ENCODE peak calls at places on chromosomes 16 and 17, in seven cellular contexts. One of them, this sample, is unnamed.

GRCh38 chr16:69311533-69312388 is 611 bp downstream of the VPS4A start:
- DNase-seq in activated naive CD4-positive, alpha-beta T cell treated with anti-CD3 and anti-CD28 coated beads for 36 hours: peak; percentile 38
- DNase-seq in left kidney: peak; percentile 56
- DNase-seq in CD4-positive, alpha-beta T cell: no peak
- DNase-seq in NCI-H1092 treated with DMSO at 0.1 percent for 48 hours: peak; percentile 29
- DNase-seq in stimulated activated naive CD8-positive, alpha-beta T cell treated with anti-CD3 and anti-CD28 coated beads, Interleukin-15, amount 100 ng/mL, for 72 hours: no peak
- DNase-seq in ACHN: peak; percentile 55
- DNase-seq in this sample: no peak

GRCh38 chr16:78925071-78925714 is 675.3 kb downstream of the MAF start:
- DNase-seq in CD4-positive, alpha-beta T cell: no peak
- DNase-seq in stimulated activated naive CD8-positive, alpha-beta T cell treated with anti-CD3 and anti-CD28 coated beads, Interleukin-15, amount 100 ng/mL, for 72 hours: no peak
- DNase-seq in NCI-H1092 treated with DMSO at 0.1 percent for 48 hours: no peak
- DNase-seq in ACHN: peak; percentile 25
- DNase-seq in activated naive CD4-positive, alpha-beta T cell treated with anti-CD3 and anti-CD28 coated beads for 36 hours: peak; percentile 7
- DNase-seq in left kidney: peak; percentile 44
- DNase-seq in this sample: no peak

GRCh38 chr17:38632334-38632733 is 26.6 kb upstream of the SRCIN1 start:
- DNase-seq in ACHN: no peak
- DNase-seq in left kidney: no peak
- DNase-seq in stimulated activated naive CD8-positive, alpha-beta T cell treated with anti-CD3 and anti-CD28 coated beads, Interleukin-15, amount 100 ng/mL, for 72 hours: no peak
- DNase-seq in activated naive CD4-positive, alpha-beta T cell treated with anti-CD3 and anti-CD28 coated beads for 36 hours: no peak
- DNase-seq in CD4-positive, alpha-beta T cell: no peak
- DNase-seq in NCI-H1092 treated with DMSO at 0.1 percent for 48 hours: no peak
- DNase-seq in this sample: no peak

GRCh38 chr16:50430076-50430475 is 61.3 kb upstream of the BRD7 start:
- DNase-seq in CD4-positive, alpha-beta T cell: no peak
- DNase-seq in NCI-H1092 treated with DMSO at 0.1 percent for 48 hours: no peak
- DNase-seq in stimulated activated naive CD8-positive, alpha-beta T cell treated with anti-CD3 and anti-CD28 coated beads, Interleukin-15, amount 100 ng/mL, for 72 hours: no peak
- DNase-seq in activated naive CD4-positive, alpha-beta T cell treated with anti-CD3 and anti-CD28 coated beads for 36 hours: no peak
- DNase-seq in left kidney: no peak
- DNase-seq in ACHN: no peak
- DNase-seq in this sample: no peak

GRCh38 chr17:34556951-34557350 is 22.4 kb upstream of the TMEM132E start:
- DNase-seq in NCI-H1092 treated with DMSO at 0.1 percent for 48 hours: no peak
- DNase-seq in stimulated activated naive CD8-positive, alpha-beta T cell treated with anti-CD3 and anti-CD28 coated beads, Interleukin-15, amount 100 ng/mL, for 72 hours: no peak
- DNase-seq in ACHN: no peak
- DNase-seq in activated naive CD4-positive, alpha-beta T cell treated with anti-CD3 and anti-CD28 coated beads for 36 hours: no peak
- DNase-seq in CD4-positive, alpha-beta T cell: no peak
- DNase-seq in left kidney: no peak
- DNase-seq in this sample: no peak

GRCh38 chr16:86077243-86077940 is 178.4 kb downstream of the IRF8 start:
- DNase-seq in left kidney: no peak
- DNase-seq in ACHN: no peak
- DNase-seq in stimulated activated naive CD8-positive, alpha-beta T cell treated with anti-CD3 and anti-CD28 coated beads, Interleukin-15, amount 100 ng/mL, for 72 hours: no peak
- DNase-seq in CD4-positive, alpha-beta T cell: no peak
- DNase-seq in activated naive CD4-positive, alpha-beta T cell treated with anti-CD3 and anti-CD28 coated beads for 36 hours: no peak
- DNase-seq in NCI-H1092 treated with DMSO at 0.1 percent for 48 hours: no peak
- DNase-seq in this sample: no peak

GRCh38 chr17:64635647-64636305 is 26.3 kb downstream of the SMURF2 start:
- DNase-seq in CD4-positive, alpha-beta T cell: no peak
- DNase-seq in activated naive CD4-positive, alpha-beta T cell treated with anti-CD3 and anti-CD28 coated beads for 36 hours: no peak
- DNase-seq in stimulated activated naive CD8-positive, alpha-beta T cell treated with anti-CD3 and anti-CD28 coated beads, Interleukin-15, amount 100 ng/mL, for 72 hours: no peak
- DNase-seq in left kidney: no peak
- DNase-seq in ACHN: no peak
- DNase-seq in NCI-H1092 treated with DMSO at 0.1 percent for 48 hours: no peak
- DNase-seq in this sample: no peak

GRCh38 chr17:19645608-19646250 is 2.8 kb upstream of the ALDH3A2 start:
- DNase-seq in left kidney: peak; percentile 61
- DNase-seq in activated naive CD4-positive, alpha-beta T cell treated with anti-CD3 and anti-CD28 coated beads for 36 hours: peak; percentile 75
- DNase-seq in stimulated activated naive CD8-positive, alpha-beta T cell treated with anti-CD3 and anti-CD28 coated beads, Interleukin-15, amount 100 ng/mL, for 72 hours: peak; percentile 51
- DNase-seq in ACHN: peak; percentile 38
- DNase-seq in NCI-H1092 treated with DMSO at 0.1 percent for 48 hours: no peak
- DNase-seq in CD4-positive, alpha-beta T cell: no peak
- DNase-seq in this sample: peak; percentile 35

GRCh38 chr16:88505405-88506082 is 52.5 kb downstream of the ZFPM1 start:
- DNase-seq in stimulated activated naive CD8-positive, alpha-beta T cell treated with anti-CD3 and anti-CD28 coated beads, Interleukin-15, amount 100 ng/mL, for 72 hours: peak; percentile 52
- DNase-seq in CD4-positive, alpha-beta T cell: peak; percentile 81
- DNase-seq in ACHN: peak; percentile 47
- DNase-seq in activated naive CD4-positive, alpha-beta T cell treated with anti-CD3 and anti-CD28 coated beads for 36 hours: peak; percentile 76
- DNase-seq in left kidney: peak; percentile 69
- DNase-seq in NCI-H1092 treated with DMSO at 0.1 percent for 48 hours: peak; percentile 62
- DNase-seq in this sample: no peak

GRCh38 chr17:8384801-8385335 is 1.9 kb upstream of the RPL26 start:
- DNase-seq in CD4-positive, alpha-beta T cell: no peak
- DNase-seq in left kidney: peak; percentile 25
- DNase-seq in ACHN: peak; percentile 95
- DNase-seq in activated naive CD4-positive, alpha-beta T cell treated with anti-CD3 and anti-CD28 coated beads for 36 hours: no peak
- DNase-seq in stimulated activated naive CD8-positive, alpha-beta T cell treated with anti-CD3 and anti-CD28 coated beads, Interleukin-15, amount 100 ng/mL, for 72 hours: no peak
- DNase-seq in NCI-H1092 treated with DMSO at 0.1 percent for 48 hours: no peak
- DNase-seq in this sample: no peak